ENCODE peak calls at places on chromosomes 12 and 14, in seven cellular contexts. A is naive B cell, J is GM23338, H is T-cell, X is kidney, U is retina, S is upper lobe of left lung. M is an unnamed sample.

GRCh38 chr14:58966991-58967390 is 221.5 kb upstream of the DAAM1 start:
- DNase-seq in A (no peak), J (no peak), H (no peak), X (no peak), U (no peak), S (no peak), M (no peak)

GRCh38 chr12:41983896-41984295 is 160.8 kb downstream of the GXYLT1 start:
- DNase-seq in A (no peak), J (no peak), H (no peak), X (no peak), U (peak; percentile 22), S (no peak), M (no peak)

GRCh38 chr14:84477996-84478395 is 1051.9 kb upstream of the FLRT2 start:
- DNase-seq in A (no peak), J (no peak), H (no peak), X (no peak), U (no peak), S (no peak), M (no peak)

GRCh38 chr12:68310370-68310769 is 21.8 kb downstream of the MDM1 start:
- DNase-seq in A (no peak), J (no peak), H (no peak), X (no peak), U (no peak), S (no peak), M (no peak)

GRCh38 chr14:68735836-68736235 is 57.0 kb downstream of the ZFP36L1 start:
- DNase-seq in A (no peak), J (no peak), H (no peak), X (no peak), U (no peak), S (no peak), M (no peak)

GRCh38 chr12:89669197-89669596 is 39.4 kb downstream of the ATP2B1 start:
- DNase-seq in A (no peak), J (no peak), H (no peak), X (no peak), U (no peak), S (no peak), M (no peak)

GRCh38 chr14:57290753-57291152 is 22.0 kb downstream of the AP5M1 start:
- DNase-seq in A (no peak), J (no peak), H (no peak), X (no peak), U (no peak), S (no peak), M (no peak)

GRCh38 chr14:80117876-80118275 is 93.4 kb downstream of the DIO2 start:
- DNase-seq in A (no peak), J (no peak), H (no peak), X (no peak), U (no peak), S (no peak), M (no peak)

GRCh38 chr14:106506901-106507305 is 980.5 kb downstream of the TMEM121 start:
- DNase-seq in A (no peak), J (no peak), H (peak; percentile 62), X (no peak), U (no peak), S (peak; percentile 10), M (no peak)

GRCh38 chr12:123889848-123890535 is 82.6 kb downstream of the CCDC92 start:
- DNase-seq in A (no peak), J (no peak), H (no peak), X (no peak), U (no peak), S (no peak), M (no peak)

GRCh38 chr12:39329876-39330275 is 113.0 kb downstream of the KIF21A start:
- DNase-seq in A (no peak), J (no peak), H (no peak), X (no peak), U (no peak), S (no peak), M (no peak)

GRCh38 chr12:12470751-12471300 is 91.8 kb downstream of the DUSP16 start:
- DNase-seq in A (no peak), J (no peak), H (no peak), X (no peak), U (no peak), S (no peak), M (no peak)

GRCh38 chr12:108457006-108457733 is 57.9 kb upstream of the FICD start:
- DNase-seq in A (peak; percentile 7), J (peak; percentile 91), H (no peak), X (no peak), U (peak; percentile 55), S (no peak), M (no peak)

GRCh38 chr14:39268393-39268792 is 34.7 kb downstream of the MIA2 start:
- DNase-seq in A (no peak), J (no peak), H (no peak), X (no peak), U (no peak), S (no peak), M (no peak)

GRCh38 chr12:69570000-69570516 is 15.2 kb upstream of the CCT2 start:
- DNase-seq in A (no peak), J (no peak), H (no peak), X (no peak), U (no peak), S (no peak), M (no peak)

GRCh38 chr12:66170606-66171005 is 810 bp upstream of the TMBIM4 start:
- DNase-seq in A (no peak), J (no peak), H (no peak), X (no peak), U (no peak), S (no peak), M (no peak)

GRCh38 chr12:60148831-60149230 is 553.0 kb downstream of the SLC16A7 start:
- DNase-seq in A (no peak), J (no peak), H (no peak), X (no peak), U (no peak), S (no peak), M (no peak)

GRCh38 chr14:61678966-61679365 is 16.3 kb upstream of the HIF1A start:
- DNase-seq in A (no peak), J (peak; percentile 88), H (no peak), X (no peak), U (no peak), S (no peak), M (no peak)

GRCh38 chr14:75231320-75231719 is 47.3 kb upstream of the FOS start:
- DNase-seq in A (no peak), J (no peak), H (no peak), X (peak; percentile 14), U (no peak), S (no peak), M (no peak)

GRCh38 chr12:12803186-12803585 is 10.0 kb upstream of the DDX47 start:
- DNase-seq in A (no peak), J (peak; percentile 29), H (no peak), X (peak; percentile 93), U (no peak), S (no peak), M (no peak)

GRCh38 chr14:55938249-55938791 is 179.9 kb upstream of the PELI2 start:
- DNase-seq in A (no peak), J (no peak), H (no peak), X (peak; percentile 74), U (no peak), S (peak; percentile 2), M (peak; percentile 41)

GRCh38 chr12:48182659-48183058 is 785 bp upstream of the CCDC184 start:
- DNase-seq in A (no peak), J (no peak), H (no peak), X (no peak), U (no peak), S (no peak), M (no peak)

GRCh38 chr14:61577506-61577931 is 117.8 kb upstream of the HIF1A start:
- DNase-seq in A (no peak), J (no peak), H (no peak), X (no peak), U (no peak), S (no peak), M (no peak)

GRCh38 chr12:112837629-112838191 is 46.2 kb downstream of the RPH3A start:
- DNase-seq in A (no peak), J (no peak), H (no peak), X (no peak), U (no peak), S (no peak), M (no peak)

GRCh38 chr12:52769354-52769753 is 7.8 kb downstream of the KRT76 start:
- DNase-seq in A (no peak), J (no peak), H (no peak), X (no peak), U (no peak), S (no peak), M (no peak)

GRCh38 chr14:75831971-75832370 is 149.8 kb downstream of the TGFB3 start:
- DNase-seq in A (no peak), J (no peak), H (no peak), X (no peak), U (no peak), S (no peak), M (no peak)

GRCh38 chr12:71799105-71799504 is 40.5 kb upstream of the TBC1D15 start:
- DNase-seq in A (no peak), J (peak; percentile 16), H (no peak), X (no peak), U (no peak), S (no peak), M (no peak)

GRCh38 chr14:55533960-55534359 is 46.0 kb upstream of the KTN1 start:
- DNase-seq in A (no peak), J (no peak), H (no peak), X (no peak), U (no peak), S (no peak), M (no peak)

GRCh38 chr12:76927170-76927784 is 48.5 kb upstream of the CSRP2 start:
- DNase-seq in A (no peak), J (peak; percentile 90), H (peak; percentile 2), X (no peak), U (no peak), S (no peak), M (no peak)

GRCh38 chr14:22865424-22866215 is 5.9 kb upstream of the LRP10 start:
- DNase-seq in A (no peak), J (peak; percentile 82), H (no peak), X (peak; percentile 18), U (no peak), S (no peak), M (no peak)